ENCODE peak calls at places on chromosome 19, in four cellular contexts. A is substantia nigra; J is NK-92 treated with Interleukin-12 subunit alpha and Interleukin-12 subunit beta, amount 100 ng/mL, for 24 hours; H is globus pallidus. Z is an unnamed sample.

GRCh38 chr19:29278716-29279115 is 65.8 kb upstream of the UQCRFS1 start:
- DNase-seq in J (no peak), A (no peak), H (no peak), Z (no peak)

GRCh38 chr19:415292-415691 is 6.3 kb upstream of the C2CD4C start:
- DNase-seq in J (no peak), A (no peak), H (no peak), Z (no peak)

GRCh38 chr19:39363909-39364457 is 21.8 kb downstream of the SAMD4B start:
- DNase-seq in H (peak), J (no peak), A (peak), Z (peak)

GRCh38 chr19:55132453-55133129 is 15.2 kb upstream of the PPP1R12C start:
- DNase-seq in A (no peak), J (no peak), H (no peak), Z (no peak)

GRCh38 chr19:33674575-33675367 is 53.0 kb downstream of the CHST8 start:
- DNase-seq in A (no peak), J (no peak), H (no peak), Z (no peak)

GRCh38 chr19:12202250-12202649 is 39.4 kb downstream of the ZNF136 start:
- DNase-seq in A (no peak), H (no peak), J (no peak), Z (no peak)

GRCh38 chr19:41159861-41160260 is 33.2 kb upstream of the CYP2S1 start:
- DNase-seq in A (no peak), H (no peak), J (no peak), Z (no peak)

GRCh38 chr19:771332-771785 is 20.4 kb downstream of the MISP start:
- DNase-seq in J (no peak), A (no peak), H (no peak), Z (no peak)

GRCh38 chr19:54420383-54421168 is 5.3 kb downstream of the TTYH1 start:
- DNase-seq in H (peak), A (peak), J (no peak), Z (peak)

GRCh38 chr19:49749055-49749716 is 13.9 kb downstream of the TSKS start:
- DNase-seq in J (no peak), A (no peak), H (no peak), Z (no peak)

GRCh38 chr19:16131648-16132047 is 11.8 kb upstream of the HSH2D start:
- DNase-seq in A (no peak), J (no peak), H (no peak), Z (no peak)

GRCh38 chr19:11639602-11640471 is 42.6 kb downstream of the ZNF627 start:
- DNase-seq in H (peak), J (peak), A (peak), Z (peak)

GRCh38 chr19:42472402-42473147 is 29.8 kb upstream of the CXCL17 start:
- DNase-seq in H (no peak), A (no peak), J (no peak), Z (no peak)

GRCh38 chr19:53511933-53512374 is 26.0 kb upstream of the ZNF331 start:
- DNase-seq in J (no peak), A (peak), H (peak), Z (no peak)

GRCh38 chr19:52188822-52189744 is 769 bp upstream of the PPP2R1A start:
- DNase-seq in A (peak), H (no peak), J (no peak), Z (peak)

GRCh38 chr19:40549007-40549708 is 27.5 kb upstream of the SHKBP1 start:
- DNase-seq in J (no peak), H (no peak), A (no peak), Z (peak)

Z was measured in caudate nucleus.